ENCODE peak calls at places on chromosomes 16 and 17, in six cellular contexts. N is HCT116, Y is Panc1, T is A549, I is HepG2, C is SK-N-SH. G is an unnamed sample.

GRCh38 chr17:35001549-35001948 is 21.2 kb downstream of the LIG3 start:
- DNase-seq in C (no peak), I (no peak), N (no peak), T (no peak), Y (no peak), G (no peak)

GRCh38 chr17:59331929-59332889 is 754 bp downstream of the YPEL2 start:
- DNase-seq in T (no peak), Y (no peak), C (peak), I (no peak), N (no peak), G (peak)

GRCh38 chr16:1993731-1994131 is 4.0 kb downstream of the SYNGR3 start:
- DNase-seq in T (no peak), Y (no peak), I (peak), C (no peak), N (no peak), G (no peak)

GRCh38 chr16:72938426-72939164 is 109.3 kb downstream of the ZFHX3 start:
- DNase-seq in I (no peak), T (peak), N (no peak), C (no peak), Y (no peak), G (no peak)

GRCh38 chr16:27748868-27749546 is 199.1 kb downstream of the KATNIP start:
- DNase-seq in Y (no peak), C (no peak), I (peak), N (peak), T (peak), G (peak)

GRCh38 chr17:48633266-48633816 is 7.2 kb upstream of the HOXB9 start:
- DNase-seq in T (no peak), N (no peak), C (no peak), I (no peak), Y (no peak), G (peak)

GRCh38 chr17:79414063-79414462 is 196.8 kb downstream of the RBFOX3 start:
- DNase-seq in I (no peak), Y (no peak), T (no peak), N (no peak), C (no peak), G (no peak)

GRCh38 chr16:21275529-21275928 is 2.6 kb downstream of the CRYM start:
- DNase-seq in T (no peak), Y (no peak), I (no peak), C (no peak), N (no peak), G (no peak)

GRCh38 chr16:70749681-70750601 is 51.0 kb downstream of the VAC14 start:
- DNase-seq in Y (no peak), C (peak), T (no peak), I (no peak), N (no peak), G (peak)

GRCh38 chr16:50593410-50594139 is 45.4 kb downstream of the NKD1 start:
- DNase-seq in I (no peak), T (no peak), N (no peak), C (peak), Y (no peak), G (peak)

GRCh38 chr17:55134486-55135157 is 130.1 kb upstream of the HLF start:
- DNase-seq in Y (no peak), N (no peak), I (no peak), C (no peak), T (no peak), G (no peak)

GRCh38 chr16:65059421-65059980 is 62.4 kb downstream of the CDH11 start:
- DNase-seq in N (no peak), I (no peak), T (no peak), Y (no peak), C (no peak), G (no peak)

GRCh38 chr17:10683853-10684252 is 13.5 kb downstream of the SCO1 start:
- DNase-seq in I (peak), C (peak), T (peak), N (peak), Y (no peak), G (peak)

GRCh38 chr16:86193528-86194193 is 294.7 kb downstream of the IRF8 start:
- DNase-seq in N (no peak), I (no peak), C (no peak), Y (no peak), T (no peak), G (no peak)

GRCh38 chr17:31147507-31148202 is 52.9 kb downstream of the NF1 start:
- DNase-seq in T (no peak), N (no peak), Y (no peak), C (no peak), I (no peak), G (no peak)

GRCh38 chr16:14628806-14629611 is 1.1 kb downstream of the PARN start:
- DNase-seq in N (no peak), Y (no peak), I (no peak), T (no peak), C (peak), G (peak)

GRCh38 chr16:9364721-9365693 is 273.6 kb downstream of the HAPSTR1 start:
- DNase-seq in C (peak), Y (no peak), I (peak), N (no peak), T (no peak), G (no peak)

GRCh38 chr17:45247429-45248131 is 14.3 kb downstream of the SPATA32 start:
- DNase-seq in I (peak), N (peak), T (peak), C (peak), Y (peak), G (peak)

GRCh38 chr16:3015865-3016521 is 2.0 kb downstream of the CLDN6 start:
- DNase-seq in I (no peak), Y (no peak), N (no peak), T (no peak), C (no peak), G (no peak)

GRCh38 chr17:82849076-82849945 is 9.5 kb upstream of the ZNF750 start:
- DNase-seq in Y (no peak), T (no peak), I (no peak), N (no peak), C (no peak), G (no peak)

GRCh38 chr17:77704048-77704815 is 254.3 kb upstream of the TNRC6C start:
- DNase-seq in T (no peak), I (no peak), Y (no peak), C (no peak), N (no peak), G (no peak)

GRCh38 chr16:85503642-85504224 is 109.4 kb upstream of the GSE1 start:
- DNase-seq in T (no peak), Y (no peak), N (no peak), C (no peak), I (no peak), G (no peak)

GRCh38 chr17:65062168-65062915 is 5.8 kb upstream of the GNA13 start:
- DNase-seq in C (peak), I (peak), T (peak), Y (no peak), N (no peak), G (peak)

GRCh38 chr16:65061935-65062334 is 59.9 kb downstream of the CDH11 start:
- DNase-seq in Y (no peak), I (no peak), T (no peak), N (no peak), C (no peak), G (no peak)

GRCh38 chr16:17467923-17468540 is 2.7 kb downstream of the XYLT1 start:
- DNase-seq in N (no peak), C (peak), I (peak), Y (no peak), T (peak), G (peak)

GRCh38 chr17:65523853-65524664 is 37.4 kb downstream of the AXIN2 start:
- DNase-seq in Y (no peak), T (no peak), I (peak), C (no peak), N (no peak), G (no peak)

GRCh38 chr16:1708768-1709180 is 2.8 kb downstream of the MAPK8IP3 start:
- DNase-seq in N (no peak), I (no peak), C (no peak), T (no peak), Y (no peak), G (no peak)

GRCh38 chr16:81449899-81450608 is 5.4 kb downstream of the CMIP start:
- DNase-seq in N (no peak), I (no peak), Y (no peak), T (no peak), C (no peak), G (no peak)

GRCh38 chr17:29376667-29377268 is 13.4 kb upstream of the TAOK1 start:
- DNase-seq in I (no peak), N (no peak), C (no peak), T (peak), Y (no peak), G (peak)

GRCh38 chr17:17191346-17191792 is 14.8 kb downstream of the PLD6 start:
- DNase-seq in I (no peak), T (no peak), Y (peak), C (no peak), N (no peak), G (no peak)

GRCh38 chr16:86557587-86557986 is 2.6 kb upstream of the MTHFSD start:
- DNase-seq in N (no peak), T (no peak), Y (no peak), I (no peak), C (no peak), G (no peak)

GRCh38 chr16:48201515-48202201 is 42.4 kb upstream of the LONP2 start:
- DNase-seq in Y (no peak), N (no peak), T (no peak), I (no peak), C (no peak), G (no peak)

GRCh38 chr17:35254107-35254802 is 11.4 kb downstream of the SLFN5 start:
- DNase-seq in C (no peak), N (peak), T (peak), I (peak), Y (peak), G (no peak)

GRCh38 chr16:87789437-87790277 is 23.9 kb upstream of the KLHDC4 start:
- DNase-seq in Y (no peak), C (no peak), T (peak), I (peak), N (no peak), G (no peak)

GRCh38 chr17:31558748-31559646 is 167.5 kb downstream of the RAB11FIP4 start:
- DNase-seq in C (peak), T (peak), Y (no peak), N (peak), I (peak), G (peak)

DNA sequence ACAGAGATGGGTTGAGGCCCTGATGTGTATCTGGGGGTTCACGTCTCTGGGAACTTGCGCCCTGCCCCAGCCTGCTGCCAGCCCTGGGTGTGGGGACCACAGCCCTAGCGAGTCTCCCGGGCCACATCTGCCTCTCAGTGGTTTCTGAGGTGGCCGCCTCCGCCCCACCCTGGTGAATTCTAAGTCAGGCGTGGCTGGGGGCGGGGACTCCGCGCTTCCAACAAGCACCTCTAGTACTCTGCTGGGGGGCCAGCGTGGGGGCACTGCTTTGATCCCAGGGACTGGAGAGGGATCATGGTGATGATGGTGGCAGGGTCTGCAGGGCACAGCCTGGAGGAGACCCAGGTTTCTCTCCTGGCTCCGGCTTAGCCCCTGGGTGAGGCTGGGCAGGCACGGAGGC is 3.6 kb downstream of the GLIS2 start:
- DNase-seq in N (no peak), Y (no peak), T (no peak), I (no peak), C (no peak), G (no peak)
- TF ChIP-seq REST in N (no peak), Y (no peak), T (no peak), I (no peak), C (no peak), G (no peak)

GRCh38 chr17:43832168-43832975 is 574 bp downstream of the MPP3 start:
- DNase-seq in Y (no peak), I (peak), T (peak), C (peak), N (no peak), G (peak)
- TF ChIP-seq REST in Y (no peak), I (no peak), T (no peak), C (no peak), N (no peak), G (no peak)

GRCh38 chr17:73972056-73972455 is 231.4 kb upstream of the RPL38 start:
- DNase-seq in N (no peak), T (no peak), Y (no peak), C (no peak), I (no peak), G (no peak)

GRCh38 chr17:73968680-73969079 is 234.8 kb upstream of the RPL38 start:
- DNase-seq in I (no peak), Y (no peak), T (no peak), N (no peak), C (no peak), G (peak)

GRCh38 chr17:73973881-73974409 is 229.5 kb upstream of the RPL38 start:
- DNase-seq in C (peak), I (no peak), T (no peak), Y (no peak), N (no peak), G (no peak)

GRCh38 chr17:73972901-73973300 is 230.6 kb upstream of the RPL38 start:
- DNase-seq in N (no peak), Y (no peak), C (no peak), I (no peak), T (no peak), G (no peak)

DNA sequence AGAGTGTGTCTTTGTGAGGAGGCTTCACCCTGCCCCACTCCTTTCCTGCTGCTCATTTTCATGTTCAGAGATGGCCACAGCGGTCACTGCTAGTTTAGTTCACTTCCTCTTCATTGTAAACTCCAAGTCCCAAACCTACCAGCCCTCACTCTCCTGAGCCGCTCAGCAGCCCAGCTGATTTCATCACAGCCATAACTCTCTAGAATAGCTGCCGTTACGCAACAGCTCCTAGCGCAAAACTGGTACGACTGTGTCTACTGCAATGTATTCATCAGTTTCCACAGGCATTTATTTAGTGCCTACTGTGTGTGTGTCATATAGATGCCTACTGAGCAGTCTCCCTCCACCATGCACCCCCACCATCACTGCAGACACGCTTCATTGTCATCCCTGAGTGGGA is 233.5 kb upstream of the RPL38 start:
- DNase-seq in I (no peak), T (no peak), C (no peak), Y (no peak), N (no peak), G (no peak)
- TF ChIP-seq REST in I (no peak), T (no peak), C (no peak), Y (no peak), N (no peak), G (no peak)

GRCh38 chr17:39653662-39654331 is 11.4 kb upstream of the TCAP start:
- DNase-seq in Y (no peak), N (no peak), I (peak), C (peak), T (peak), G (peak)
- TF ChIP-seq REST in Y (no peak), N (no peak), I (no peak), C (no peak), T (no peak), G (no peak)

DNA sequence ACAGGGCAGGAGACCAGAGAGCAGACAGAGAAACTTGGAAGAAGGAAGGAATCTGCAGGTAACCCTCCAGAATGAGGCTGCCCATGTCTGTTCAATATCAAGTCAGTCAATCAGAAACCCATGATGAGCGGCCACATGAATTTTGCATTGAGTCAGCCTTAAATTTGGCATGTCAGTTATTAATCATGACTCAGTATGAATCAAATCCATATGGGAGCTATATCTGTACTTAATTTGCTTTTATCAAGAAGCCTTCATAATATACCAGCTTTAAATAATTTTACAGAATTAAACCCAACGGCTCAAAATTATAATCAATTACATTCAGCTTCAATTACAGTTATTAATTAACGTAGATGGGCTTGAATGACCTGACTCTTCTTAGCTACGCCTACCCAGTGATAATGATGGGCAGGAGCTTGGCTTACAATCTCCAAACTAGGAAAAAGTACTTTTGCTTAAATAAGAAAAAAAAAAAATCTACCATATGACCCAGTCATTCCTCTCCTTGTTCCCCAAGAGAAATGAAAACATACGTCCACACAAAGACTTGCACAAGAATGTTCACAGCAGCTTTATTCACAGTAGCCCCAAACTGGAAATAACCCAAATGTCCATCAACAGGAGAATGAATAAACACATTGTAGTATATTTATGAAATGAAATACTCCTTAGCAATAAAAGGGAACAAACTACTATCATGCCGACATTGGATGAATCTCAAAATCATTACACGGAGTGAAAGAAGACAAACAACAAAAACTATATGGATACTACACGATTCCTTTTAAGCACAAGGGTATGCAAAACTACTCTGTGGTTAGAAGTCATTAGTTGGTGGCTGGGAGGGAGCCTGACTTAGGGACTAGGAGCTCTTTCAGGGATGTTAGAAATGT is 48.6 kb downstream of the SLC39A11 start:
- DNase-seq in N (no peak), C (peak), I (no peak), T (no peak), Y (no peak), G (no peak)
- TF ChIP-seq REST in N (no peak), C (no peak), I (no peak), T (no peak), Y (no peak), G (no peak)

DNA sequence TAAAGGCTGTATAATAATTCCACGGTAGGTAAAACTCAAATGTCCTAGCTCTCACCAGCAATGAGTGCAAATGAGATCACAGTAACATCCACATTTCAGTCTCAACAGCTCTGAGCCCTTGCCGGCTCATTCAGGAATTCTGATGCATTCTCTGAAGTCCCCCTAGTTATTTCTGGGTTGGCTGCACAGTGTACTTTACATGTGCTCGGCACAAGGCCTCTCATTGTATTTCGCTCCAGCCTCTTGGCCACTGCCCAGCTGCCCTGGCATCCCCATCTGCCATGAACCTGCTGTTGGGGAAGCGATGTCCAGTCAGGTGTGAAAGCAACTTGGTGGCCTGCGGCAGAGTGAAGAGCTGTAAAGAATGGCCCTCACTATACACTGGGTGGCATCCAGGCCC is 14.3 kb downstream of the PRCD start:
- DNase-seq in N (no peak), Y (no peak), T (no peak), I (no peak), C (no peak), G (no peak)
- TF ChIP-seq REST in N (no peak), Y (no peak), T (no peak), I (no peak), C (no peak), G (no peak)

DNA sequence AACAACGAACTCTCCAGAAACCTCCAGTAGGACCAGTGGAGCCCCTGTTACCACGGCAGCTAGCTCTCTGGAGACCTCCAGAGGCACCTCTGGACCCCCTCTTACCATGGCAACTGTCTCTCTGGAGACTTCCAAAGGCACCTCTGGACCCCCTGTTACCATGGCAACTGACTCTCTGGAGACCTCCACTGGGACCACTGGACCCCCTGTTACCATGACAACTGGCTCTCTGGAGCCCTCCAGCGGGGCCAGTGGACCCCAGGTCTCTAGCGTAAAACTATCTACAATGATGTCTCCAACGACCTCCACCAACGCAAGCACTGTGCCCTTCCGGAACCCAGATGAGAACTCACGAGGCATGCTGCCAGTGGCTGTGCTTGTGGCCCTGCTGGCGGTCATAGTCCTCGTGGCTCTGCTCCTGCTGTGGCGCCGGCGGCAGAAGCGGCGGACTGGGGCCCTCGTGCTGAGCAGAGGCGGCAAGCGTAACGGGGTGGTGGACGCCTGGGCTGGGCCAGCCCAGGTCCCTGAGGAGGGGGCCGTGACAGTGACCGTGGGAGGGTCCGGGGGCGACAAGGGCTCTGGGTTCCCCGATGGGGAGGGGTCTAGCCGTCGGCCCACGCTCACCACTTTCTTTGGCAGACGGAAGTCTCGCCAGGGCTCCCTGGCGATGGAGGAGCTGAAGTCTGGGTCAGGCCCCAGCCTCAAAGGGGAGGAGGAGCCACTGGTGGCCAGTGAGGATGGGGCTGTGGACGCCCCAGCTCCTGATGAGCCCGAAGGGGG is 1.3 kb downstream of the SPN start:
- DNase-seq in Y (no peak), C (no peak), T (no peak), N (no peak), I (no peak), G (no peak)
- TF ChIP-seq REST in Y (no peak), C (no peak), T (no peak), N (no peak), I (no peak), G (no peak)

G was measured in GM23338.